ENCODE peak calls at places on chromosomes 16 and 17, in four cellular contexts. E, C, R and L are unnamed samples.

GRCh38 chr17:63543822-63544420 is 6.4 kb upstream of the DCAF7 start:
- DNase-seq in R (no peak), C (no peak), E (no peak), L (no peak)

GRCh38 chr17:34589120-34589965 is 10.0 kb downstream of the TMEM132E start:
- DNase-seq in R (no peak), C (no peak), E (no peak), L (no peak)

GRCh38 chr16:1458977-1459341 is 14.6 kb upstream of the CCDC154 start:
- DNase-seq in C (no peak), R (no peak), E (no peak), L (no peak)

GRCh38 chr17:77011173-77012011 is 129.4 kb upstream of the SEC14L1 start:
- DNase-seq in R (peak), C (peak), E (peak), L (peak)

GRCh38 chr16:81060576-81061306 is 16.3 kb downstream of the C16orf46 start:
- DNase-seq in R (no peak), E (no peak), C (no peak), L (no peak)

GRCh38 chr17:55388842-55389241 is 32.8 kb downstream of the MMD start:
- DNase-seq in C (no peak), E (no peak), R (no peak), L (no peak)

GRCh38 chr16:85663891-85664321 is 24.8 kb downstream of the GINS2 start:
- DNase-seq in R (no peak), C (peak), E (no peak), L (peak)

GRCh38 chr16:19809121-19809635 is 75.5 kb downstream of the GPRC5B start:
- DNase-seq in C (no peak), E (no peak), R (no peak), L (no peak)

GRCh38 chr17:8965394-8966168 is at the start of gene PIK3R5:
- DNase-seq in E (peak), C (no peak), R (no peak), L (peak)

GRCh38 chr17:66943484-66943883 is 21.0 kb upstream of the CACNG4 start:
- DNase-seq in E (no peak), R (no peak), C (no peak), L (no peak)

GRCh38 chr17:34151081-34151480 is 104.0 kb upstream of the CCL2 start:
- DNase-seq in C (no peak), E (no peak), R (no peak), L (no peak)

GRCh38 chr17:82647593-82648164 is 565 bp downstream of the WDR45B start:
- DNase-seq in C (no peak), R (no peak), E (peak), L (no peak)

GRCh38 chr16:84652565-84652964 is 4.3 kb downstream of the KLHL36 start:
- DNase-seq in R (no peak), C (no peak), E (no peak), L (no peak)

GRCh38 chr17:29155235-29155965 is 24.8 kb downstream of the MYO18A start:
- DNase-seq in E (no peak), R (no peak), C (no peak), L (peak)

GRCh38 chr17:4560837-4561241 is 462 bp upstream of the GGT6 start:
- DNase-seq in E (peak), C (no peak), R (no peak), L (no peak)

GRCh38 chr17:65005858-65006257 is 50.7 kb downstream of the GNA13 start:
- DNase-seq in C (no peak), R (no peak), E (no peak), L (no peak)

GRCh38 chr17:62565817-62566216 is 61.7 kb upstream of the MRC2 start:
- DNase-seq in E (no peak), R (no peak), C (no peak), L (no peak)

GRCh38 chr17:4850236-4850635 is 17.1 kb downstream of the MINK1 start:
- DNase-seq in C (no peak), E (no peak), R (no peak), L (peak)

GRCh38 chr16:58393138-58393504 is 850 bp downstream of the GINS3 start:
- DNase-seq in E (no peak), C (no peak), R (peak), L (no peak)